ENCODE peak calls at places on chromosome 4, in six cellular contexts. H, Y, A, P, U and I are unnamed samples.

GRCh38 chr4:101458914-101459313 is 111.6 kb upstream of the PPP3CA start:
- DNase-seq in H (no peak), Y (no peak), A (no peak), P (no peak), U (no peak), I (no peak)

GRCh38 chr4:52577285-52577968 is 81.7 kb downstream of the USP46 start:
- DNase-seq in H (no peak), Y (peak), A (no peak), P (no peak), U (no peak), I (no peak)

GRCh38 chr4:107734120-107734519 is 14.1 kb upstream of the PAPSS1 start:
- DNase-seq in H (no peak), Y (no peak), A (no peak), P (peak), U (no peak), I (no peak)

GRCh38 chr4:68365068-68365467 is 15.2 kb upstream of the YTHDC1 start:
- DNase-seq in H (no peak), Y (no peak), A (no peak), P (no peak), U (no peak), I (no peak)

GRCh38 chr4:68447201-68447600 is at the start of gene TMPRSS11E:
- DNase-seq in H (no peak), Y (no peak), A (no peak), P (no peak), U (no peak), I (peak)

GRCh38 chr4:38723114-38723513 is 59.1 kb downstream of the KLF3 start:
- DNase-seq in H (no peak), Y (no peak), A (no peak), P (no peak), U (no peak), I (no peak)

GRCh38 chr4:76235915-76236314 is 15.6 kb upstream of the FAM47E start:
- DNase-seq in H (no peak), Y (no peak), A (no peak), P (no peak), U (no peak), I (no peak)

GRCh38 chr4:40515037-40515397 is 114.6 kb downstream of the RBM47 start:
- DNase-seq in H (no peak), Y (no peak), A (no peak), P (no peak), U (no peak), I (no peak)

GRCh38 chr4:80751200-80751599 is 279.3 kb upstream of the BMP3 start:
- DNase-seq in H (no peak), Y (no peak), A (no peak), P (no peak), U (no peak), I (no peak)

GRCh38 chr4:74531952-74532794 is 87.2 kb downstream of the AREG start:
- DNase-seq in H (no peak), Y (peak), A (no peak), P (peak), U (no peak), I (no peak)

GRCh38 chr4:64430933-64431332 is 21.7 kb upstream of the TECRL start:
- DNase-seq in H (no peak), Y (no peak), A (no peak), P (no peak), U (no peak), I (no peak)

GRCh38 chr4:122716825-122717448 is 15.6 kb upstream of the BBS12 start:
- DNase-seq in H (peak), Y (no peak), A (peak), P (peak), U (peak), I (no peak)

GRCh38 chr4:114386637-114387233 is 211.9 kb upstream of the UGT8 start:
- DNase-seq in H (no peak), Y (no peak), A (no peak), P (peak), U (no peak), I (no peak)

GRCh38 chr4:87848622-87849351 is 16.0 kb downstream of the MEPE start:
- DNase-seq in H (no peak), Y (peak), A (no peak), P (peak), U (peak), I (no peak)

GRCh38 chr4:81913427-81913878 is 441.7 kb upstream of the RASGEF1B start:
- DNase-seq in H (no peak), Y (no peak), A (peak), P (no peak), U (peak), I (no peak)

GRCh38 chr4:65656008-65656407 is 14.3 kb downstream of the EPHA5 start:
- DNase-seq in H (no peak), Y (no peak), A (no peak), P (no peak), U (no peak), I (no peak)

GRCh38 chr4:57086324-57086723 is 23.9 kb downstream of the IGFBP7 start:
- DNase-seq in H (no peak), Y (no peak), A (no peak), P (no peak), U (no peak), I (no peak)

GRCh38 chr4:168619266-168619631 is 122.4 kb downstream of the PALLD start:
- DNase-seq in H (no peak), Y (no peak), A (no peak), P (no peak), U (peak), I (no peak)

GRCh38 chr4:74796631-74797030 is 2.3 kb upstream of the BTC start:
- DNase-seq in H (no peak), Y (no peak), A (no peak), P (no peak), U (no peak), I (no peak)

GRCh38 chr4:158253350-158253980 is 43.2 kb downstream of the TMEM144 start:
- DNase-seq in H (peak), Y (peak), A (no peak), P (peak), U (peak), I (no peak)

GRCh38 chr4:3644849-3645627 is 112.8 kb upstream of the LRPAP1 start:
- DNase-seq in H (peak), Y (no peak), A (no peak), P (no peak), U (no peak), I (no peak)

GRCh38 chr4:83535520-83535944 is 376 bp upstream of the GPAT3 start:
- DNase-seq in H (peak), Y (no peak), A (peak), P (peak), U (peak), I (peak)

GRCh38 chr4:100361336-100361735 is 156.5 kb downstream of the EMCN start:
- DNase-seq in H (no peak), Y (no peak), A (no peak), P (no peak), U (no peak), I (no peak)

GRCh38 chr4:164768516-164768915 is 14.6 kb downstream of the SMIM31 start:
- DNase-seq in H (no peak), Y (no peak), A (no peak), P (peak), U (no peak), I (no peak)

GRCh38 chr4:86498560-86499166 is 95.5 kb upstream of the PTPN13 start:
- DNase-seq in H (no peak), Y (peak), A (no peak), P (peak), U (peak), I (peak)

GRCh38 chr4:148776944-148777343 is 334.7 kb upstream of the NR3C2 start:
- DNase-seq in H (no peak), Y (no peak), A (no peak), P (no peak), U (no peak), I (no peak)